ENCODE peak calls at places on chromosomes 1 and 21, in five cellular contexts. E, P, A, F and H are unnamed samples.

GRCh38 chr1:47783638-47784293 is 213.4 kb downstream of the TRABD2B start:
- DNase-seq in E (no peak), P (no peak), A (no peak), F (no peak), H (no peak)

GRCh38 chr1:225811622-225812487 is 1.9 kb downstream of the EPHX1 start:
- DNase-seq in E (peak), P (peak), A (no peak), F (no peak), H (no peak)

GRCh38 chr21:46171996-46172862 is 12.0 kb downstream of the SPATC1L start:
- DNase-seq in E (no peak), P (no peak), A (no peak), F (no peak), H (no peak)

GRCh38 chr1:176786274-176786673 is 323.3 kb downstream of the PAPPA2 start:
- DNase-seq in E (no peak), P (no peak), A (no peak), F (no peak), H (no peak)

GRCh38 chr1:11059990-11060948 is at the start of gene SRM:
- DNase-seq in E (peak), P (peak), A (peak), F (peak), H (peak)

GRCh38 chr1:165954940-165955339 is 127.5 kb downstream of the UCK2 start:
- DNase-seq in E (no peak), P (no peak), A (no peak), F (no peak), H (no peak)

GRCh38 chr21:45320261-45320990 is 32.7 kb upstream of the POFUT2 start:
- DNase-seq in E (no peak), P (no peak), A (no peak), F (peak), H (no peak)

GRCh38 chr1:153520818-153521476 is 14.8 kb downstream of the S100A6 start:
- DNase-seq in E (no peak), P (no peak), A (no peak), F (no peak), H (no peak)

GRCh38 chr1:205481629-205482071 is 22.8 kb upstream of the CDK18 start:
- DNase-seq in E (no peak), P (no peak), A (peak), F (no peak), H (no peak)

GRCh38 chr1:45246760-45247159 is 40.4 kb upstream of the ZSWIM5 start:
- DNase-seq in E (no peak), P (no peak), A (peak), F (no peak), H (no peak)

DNA sequence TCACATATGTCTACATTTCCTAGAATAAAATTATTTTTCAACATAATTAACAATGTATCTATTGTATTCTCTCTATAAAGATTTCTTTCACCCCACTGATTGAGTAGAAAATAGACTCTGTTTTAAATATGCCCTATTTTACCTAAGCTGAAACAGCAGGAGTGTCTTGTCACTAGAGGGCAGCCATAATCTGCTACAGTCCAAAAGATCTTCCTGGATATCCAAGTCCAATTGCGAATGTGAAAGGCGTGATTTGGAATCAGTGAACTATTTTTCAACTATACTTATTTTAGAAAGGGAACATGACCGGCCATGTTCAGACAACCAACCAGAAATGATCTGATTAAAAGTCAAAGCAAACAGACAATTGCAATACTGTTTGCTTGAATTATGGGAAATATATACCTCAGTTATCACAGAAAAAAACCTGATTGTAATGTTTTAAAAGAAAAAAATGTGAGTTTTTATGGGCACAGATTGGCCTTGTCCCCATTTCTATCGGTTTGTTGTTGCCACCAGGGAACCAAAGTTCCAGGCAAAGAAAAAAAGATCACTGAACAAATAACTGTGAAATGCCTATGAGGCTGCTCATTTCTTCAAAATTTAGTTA is 1211.0 kb upstream of the ADGRL4 start:
- DNase-seq in E (peak), P (peak), A (peak), F (no peak), H (no peak)
- TF ChIP-seq CTCF in E (peak), P (peak), A (peak), F (peak), H (peak)

DNA sequence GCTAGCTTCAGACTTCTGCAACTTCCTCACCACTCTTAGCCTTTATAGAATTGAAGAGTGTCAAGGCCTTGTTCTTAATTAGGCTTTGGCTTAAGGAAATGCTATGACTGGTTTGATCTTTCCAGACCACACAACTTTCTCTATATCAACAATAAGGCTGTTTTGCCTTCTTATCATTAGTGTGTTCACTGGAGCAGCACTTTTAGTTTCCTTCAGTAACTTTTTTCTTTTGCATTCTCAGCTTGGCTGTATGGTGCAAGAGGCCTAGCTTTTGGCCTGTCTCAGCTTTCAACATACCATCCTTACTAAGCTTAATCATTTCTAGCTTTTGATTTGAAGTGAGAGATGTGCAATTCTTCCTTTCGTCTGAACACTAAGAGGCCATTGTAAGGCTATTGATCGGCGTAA is 8.6 kb downstream of the PRKACB start:
- DNase-seq in E (no peak), P (no peak), A (no peak), F (no peak), H (no peak)
- H3K27ac ChIP-seq in E (no peak), P (no peak), A (no peak), F (no peak), H (no peak)

DNA sequence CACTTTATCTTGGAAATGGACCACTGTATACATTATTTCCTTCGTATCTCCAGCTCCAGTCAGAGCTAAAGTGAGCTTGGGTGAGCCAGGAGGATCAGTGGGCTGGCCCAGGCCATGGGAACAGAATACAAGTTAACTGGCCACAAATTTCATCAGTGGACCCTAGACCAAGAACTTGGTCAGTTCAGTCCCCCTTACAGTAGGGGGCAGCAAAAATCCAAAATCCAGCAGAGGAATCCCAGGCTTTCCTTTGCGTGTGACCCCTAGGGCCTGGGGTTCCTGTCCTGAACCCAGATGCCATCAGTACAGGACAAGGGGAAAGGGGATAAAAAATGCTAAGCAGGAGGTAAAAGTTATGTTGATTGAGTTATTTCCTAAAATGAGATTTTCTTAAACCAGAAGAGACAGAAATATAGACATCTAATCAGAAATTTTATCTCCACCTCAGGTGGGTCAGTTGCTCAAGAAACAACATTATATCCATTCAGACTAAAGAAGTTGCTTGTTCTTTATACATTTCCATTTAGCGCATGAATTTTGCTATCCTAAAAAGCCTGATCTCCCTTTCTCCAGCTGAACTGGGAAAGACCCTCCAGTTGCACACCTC is 24.1 kb upstream of the LCE5A start:
- DNase-seq in E (no peak), P (peak), A (no peak), F (no peak), H (no peak)
- TF ChIP-seq CTCF in E (no peak), P (peak), A (peak), F (peak), H (peak)

GRCh38 chr1:234697741-234698140 is 87.8 kb upstream of the IRF2BP2 start:
- DNase-seq in E (no peak), P (no peak), A (no peak), F (no peak), H (no peak)

GRCh38 chr1:234698624-234699023 is 88.6 kb upstream of the IRF2BP2 start:
- DNase-seq in E (no peak), P (no peak), A (no peak), F (no peak), H (no peak)

GRCh38 chr1:234701737-234702341 is 91.9 kb upstream of the IRF2BP2 start:
- DNase-seq in E (no peak), P (no peak), A (no peak), F (no peak), H (no peak)

GRCh38 chr1:234702342-234703000 is 92.5 kb upstream of the IRF2BP2 start:
- DNase-seq in E (peak), P (no peak), A (no peak), F (no peak), H (no peak)

DNA sequence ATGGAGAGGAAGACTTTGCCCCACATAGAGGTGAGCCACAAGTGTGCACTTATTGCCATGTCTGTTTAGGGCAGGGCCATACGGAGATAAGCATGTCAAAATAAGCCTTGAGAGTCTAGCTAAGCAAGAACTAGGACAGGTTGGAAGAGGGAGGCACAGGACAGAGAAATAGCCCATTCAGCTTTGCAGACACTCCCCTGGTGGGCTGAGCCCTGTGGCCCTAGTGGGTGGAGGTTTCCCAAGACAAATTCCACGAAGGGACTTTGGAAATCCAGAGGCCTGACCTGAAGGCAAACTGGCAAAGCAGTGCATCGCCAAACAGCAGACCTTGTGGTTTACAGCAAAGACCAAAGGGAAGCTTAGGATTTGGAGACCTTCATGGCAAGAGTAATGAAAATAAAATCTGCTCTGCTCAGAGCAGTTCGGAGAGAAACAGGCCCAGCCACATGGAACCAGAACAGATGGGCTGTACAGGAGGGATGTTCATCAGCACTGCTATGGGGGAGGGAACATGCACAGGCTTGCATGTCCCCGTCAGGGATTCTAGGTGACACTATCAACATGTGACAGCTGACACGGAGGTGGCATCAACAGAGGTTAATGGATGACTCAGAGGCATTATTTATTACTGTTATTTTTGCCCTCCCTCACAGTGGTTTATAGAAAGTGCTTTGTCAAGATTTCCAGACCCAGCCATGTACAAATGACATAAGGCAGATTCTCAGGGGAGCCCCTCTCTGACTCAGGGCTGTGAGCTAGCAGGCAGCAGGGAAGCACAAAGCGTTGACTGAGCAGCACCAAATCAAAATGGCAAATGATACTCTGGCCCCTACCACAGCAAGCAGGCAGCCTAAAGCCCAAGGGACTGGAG is 90.1 kb upstream of the IRF2BP2 start:
- DNase-seq in E (peak), P (no peak), A (peak), F (no peak), H (no peak)
- H3K27ac ChIP-seq in E (no peak), P (no peak), A (no peak), F (no peak), H (no peak)

GRCh38 chr21:28338906-28339305 is 653.8 kb downstream of the LTN1 start:
- DNase-seq in E (no peak), P (no peak), A (no peak), F (no peak), H (no peak)

GRCh38 chr21:28334407-28334806 is 658.3 kb downstream of the LTN1 start:
- DNase-seq in E (no peak), P (no peak), A (no peak), F (no peak), H (no peak)

GRCh38 chr21:28339403-28339802 is 653.3 kb downstream of the LTN1 start:
- DNase-seq in E (no peak), P (no peak), A (no peak), F (no peak), H (no peak)

GRCh38 chr21:28336299-28336698 is 656.4 kb downstream of the LTN1 start:
- DNase-seq in E (no peak), P (peak), A (peak), F (no peak), H (no peak)

DNA sequence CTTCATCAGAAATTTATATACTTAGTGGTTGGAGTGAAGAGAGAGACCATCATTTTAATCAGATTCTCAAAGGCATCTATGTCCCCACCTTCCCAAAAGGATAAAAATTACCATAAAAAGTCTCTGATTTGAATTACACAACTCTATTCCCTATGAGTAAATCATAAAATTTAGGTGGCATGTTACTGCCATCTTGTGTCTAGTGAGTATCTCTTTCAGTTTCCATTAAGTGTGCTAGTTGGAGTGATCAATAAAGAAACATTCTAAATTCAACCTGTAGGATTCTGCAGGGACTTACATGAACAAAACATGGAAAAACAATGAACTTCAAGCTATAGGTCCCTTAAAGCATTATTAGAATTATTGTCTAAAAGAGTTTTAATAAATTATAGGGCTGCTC is 655.4 kb downstream of the LTN1 start:
- DNase-seq in E (no peak), P (peak), A (peak), F (no peak), H (no peak)
- TF ChIP-seq CTCF in E (no peak), P (peak), A (peak), F (peak), H (peak)

GRCh38 chr1:115098979-115099692 is 9.8 kb upstream of the TSPAN2 start:
- DNase-seq in E (no peak), P (peak), A (peak), F (no peak), H (peak)

GRCh38 chr1:115099693-115100050 is 10.4 kb upstream of the TSPAN2 start:
- DNase-seq in E (no peak), P (no peak), A (peak), F (no peak), H (no peak)
- H3K27ac ChIP-seq in E (no peak), P (no peak), A (no peak), F (no peak), H (peak)

GRCh38 chr1:53195913-53196484 is 625 bp upstream of the CPT2 start:
- DNase-seq in E (no peak), P (no peak), A (no peak), F (no peak), H (peak)

GRCh38 chr1:53198241-53198651 is 1.6 kb downstream of the CPT2 start:
- DNase-seq in E (peak), P (no peak), A (no peak), F (no peak), H (no peak)

GRCh38 chr1:53197301-53198205 is 929 bp downstream of the CPT2 start:
- DNase-seq in E (no peak), P (no peak), A (no peak), F (no peak), H (no peak)

GRCh38 chr1:53195211-53195909 is 1.3 kb upstream of the CPT2 start:
- DNase-seq in E (no peak), P (no peak), A (no peak), F (no peak), H (no peak)

DNA sequence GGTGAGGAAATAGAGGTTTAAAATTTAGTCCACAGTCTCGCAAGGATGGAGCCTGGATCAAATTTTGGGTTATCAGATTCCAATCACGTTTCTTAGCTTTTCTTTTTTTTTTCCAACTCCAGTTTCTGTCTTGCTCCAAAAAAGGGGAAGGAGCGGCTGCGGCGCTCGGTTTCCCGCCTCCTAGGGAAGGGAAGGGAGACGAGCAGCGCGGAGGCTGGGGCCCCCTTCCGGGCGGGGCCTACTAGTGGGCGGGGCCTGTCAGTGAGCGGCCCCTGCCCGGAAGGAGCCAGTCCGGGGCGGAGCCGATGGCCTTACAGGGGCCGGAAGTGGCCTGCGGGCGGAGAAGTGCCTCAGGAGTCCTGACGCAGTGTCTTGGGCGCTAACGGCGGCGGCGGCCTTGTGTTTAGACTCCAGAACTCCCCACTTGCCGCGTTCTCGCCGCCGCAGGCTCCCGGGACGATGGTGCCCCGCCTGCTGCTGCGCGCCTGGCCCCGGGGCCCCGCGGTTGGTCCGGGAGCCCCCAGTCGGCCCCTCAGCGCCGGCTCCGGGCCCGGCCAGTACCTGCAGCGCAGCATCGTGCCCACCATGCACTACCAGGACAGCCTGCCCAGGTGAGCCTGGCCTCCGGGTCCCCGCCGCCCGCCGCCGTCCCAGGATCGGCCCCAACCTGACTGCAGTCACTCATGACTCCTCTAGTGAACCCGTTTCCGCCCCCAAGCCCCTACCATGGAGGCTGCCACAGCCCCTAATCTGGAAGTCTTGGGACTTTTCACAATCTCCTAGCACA is at the start of gene CPT2:
- DNase-seq in E (peak), P (peak), A (peak), F (peak), H (peak)
- TF ChIP-seq CTCF in E (no peak), P (no peak), A (no peak), F (peak), H (peak)

GRCh38 chr1:23524163-23524562 is 6.9 kb downstream of the E2F2 start:
- DNase-seq in E (no peak), P (no peak), A (no peak), F (no peak), H (no peak)
- H3K27ac ChIP-seq in E (no peak), P (no peak), A (peak), F (no peak), H (no peak)

GRCh38 chr1:53255031-53255430 is 16.7 kb upstream of the MAGOH start:
- DNase-seq in E (no peak), P (no peak), A (no peak), F (no peak), H (no peak)
- TF ChIP-seq CTCF in E (no peak), P (no peak), A (no peak), F (no peak), H (peak)